ENCODE peak calls at places on chromosomes 3 and 15, in four cellular contexts. Z is aorta, T is endothelial cell of umbilical vein, K is right atrium auricular region. X is an unnamed sample.

GRCh38 chr3:52231502-52232278 is 6.2 kb upstream of the TLR9 start:
- DNase-seq in T (peak; percentile 54), Z (peak; percentile 94), K (no peak), X (peak; percentile 95)

GRCh38 chr3:5754602-5755001 is 567.1 kb downstream of the EDEM1 start:
- DNase-seq in Z (no peak), T (no peak), K (no peak), X (no peak)

GRCh38 chr3:70811880-70812279 is 499.4 kb upstream of the MDFIC2 start:
- DNase-seq in Z (no peak), K (no peak), T (no peak), X (no peak)

GRCh38 chr3:102163039-102163817 is 271.6 kb upstream of the ZPLD1 start:
- DNase-seq in Z (peak; percentile 40), K (peak; percentile 72), T (peak; percentile 98), X (no peak)

GRCh38 chr3:114496021-114496434 is 202.2 kb downstream of the TIGIT start:
- DNase-seq in Z (no peak), T (no peak), K (no peak), X (no peak)

GRCh38 chr3:192821161-192821560 is 93.8 kb upstream of the FGF12 start:
- DNase-seq in K (no peak), Z (no peak), T (no peak), X (no peak)

GRCh38 chr15:43134157-43134637 is 811 bp downstream of the TMEM62 start:
- DNase-seq in T (peak; percentile 7), K (no peak), Z (no peak), X (no peak)

GRCh38 chr15:77550275-77551251 is 82.1 kb downstream of the LINGO1 start:
- DNase-seq in K (no peak), T (no peak), Z (no peak), X (no peak)

GRCh38 chr3:106466881-106467280 is 598.1 kb upstream of the CBLB start:
- DNase-seq in T (no peak), Z (no peak), K (no peak), X (no peak)

GRCh38 chr3:159280792-159281191 is 478.9 kb downstream of the MFSD1 start:
- DNase-seq in T (no peak), K (no peak), Z (no peak), X (no peak)

GRCh38 chr3:185656321-185656840 is 70.3 kb downstream of the SENP2 start:
- DNase-seq in K (peak; percentile 87), Z (peak; percentile 82), T (peak; percentile 95), X (no peak)

GRCh38 chr3:169771651-169772529 is 1.3 kb upstream of the MYNN start:
- DNase-seq in K (no peak), Z (no peak), T (peak; percentile 95), X (peak; percentile 9)

GRCh38 chr3:176562381-176562780 is 634.9 kb downstream of the TBL1XR1 start:
- DNase-seq in K (no peak), T (no peak), Z (no peak), X (no peak)

GRCh38 chr15:52010633-52011595 is 8.1 kb upstream of the MAPK6 start:
- DNase-seq in T (no peak), Z (peak; percentile 49), K (peak; percentile 36), X (no peak)

GRCh38 chr3:132596816-132597433 is at the start of gene ACKR4:
- DNase-seq in T (peak; percentile 78), Z (no peak), K (no peak), X (no peak)

GRCh38 chr15:80777137-80777536 is 2.0 kb upstream of the CEMIP start:
- DNase-seq in K (peak; percentile 77), Z (no peak), T (peak; percentile 42), X (no peak)

GRCh38 chr3:64344721-64345207 is 119.5 kb upstream of the PRICKLE2 start:
- DNase-seq in T (no peak), K (no peak), Z (no peak), X (peak; percentile 7)

GRCh38 chr15:62896969-62897486 is 145.5 kb upstream of the TPM1 start:
- DNase-seq in Z (peak; percentile 96), K (peak; percentile 96), T (peak; percentile 99), X (peak; percentile 51)

GRCh38 chr3:136512391-136512790 is 239.8 kb downstream of the STAG1 start:
- DNase-seq in T (no peak), K (no peak), Z (no peak), X (no peak)

GRCh38 chr3:50486219-50486888 is 17.1 kb downstream of the CACNA2D2 start:
- DNase-seq in K (no peak), Z (no peak), T (no peak), X (no peak)

GRCh38 chr3:187742351-187743171 is 2.7 kb downstream of the BCL6 start:
- DNase-seq in K (no peak), Z (no peak), T (no peak), X (peak; percentile 45)

GRCh38 chr3:59885907-59886400 is 836.1 kb upstream of the CFAP20DC start:
- DNase-seq in K (no peak), T (no peak), Z (no peak), X (no peak)

GRCh38 chr3:11847607-11848006 is 922 bp upstream of the TAMM41 start:
- DNase-seq in T (no peak), Z (no peak), K (no peak), X (peak; percentile 26)

GRCh38 chr15:88234711-88235110 is 21.8 kb downstream of the NTRK3 start:
- DNase-seq in Z (no peak), K (no peak), T (no peak), X (no peak)

GRCh38 chr3:143207338-143207961 is 87.9 kb downstream of the CHST2 start:
- DNase-seq in K (no peak), Z (no peak), T (no peak), X (no peak)

GRCh38 chr3:54366839-54367238 is 244.5 kb downstream of the CACNA2D3 start:
- DNase-seq in K (no peak), T (no peak), Z (no peak), X (no peak)

GRCh38 chr15:32651229-32651837 is 9.8 kb downstream of the SCG5 start:
- DNase-seq in K (no peak), Z (no peak), T (peak; percentile 54), X (peak; percentile 81)

GRCh38 chr15:91547356-91547755 is 306.2 kb upstream of the SLCO3A1 start:
- DNase-seq in T (no peak), Z (no peak), K (no peak), X (no peak)

GRCh38 chr15:62346168-62346567 is 181.1 kb upstream of the C2CD4B start:
- DNase-seq in K (no peak), T (no peak), Z (no peak), X (no peak)

GRCh38 chr3:120689395-120689794 is 7.4 kb upstream of the HGD start:
- DNase-seq in T (no peak), Z (no peak), K (no peak), X (no peak)

GRCh38 chr3:182921665-182922355 is 58.5 kb downstream of the DCUN1D1 start:
- DNase-seq in T (no peak), Z (no peak), K (no peak), X (no peak)

GRCh38 chr3:99666201-99666600 is 27.8 kb downstream of the COL8A1 start:
- DNase-seq in Z (no peak), T (no peak), K (no peak), X (no peak)

DNA sequence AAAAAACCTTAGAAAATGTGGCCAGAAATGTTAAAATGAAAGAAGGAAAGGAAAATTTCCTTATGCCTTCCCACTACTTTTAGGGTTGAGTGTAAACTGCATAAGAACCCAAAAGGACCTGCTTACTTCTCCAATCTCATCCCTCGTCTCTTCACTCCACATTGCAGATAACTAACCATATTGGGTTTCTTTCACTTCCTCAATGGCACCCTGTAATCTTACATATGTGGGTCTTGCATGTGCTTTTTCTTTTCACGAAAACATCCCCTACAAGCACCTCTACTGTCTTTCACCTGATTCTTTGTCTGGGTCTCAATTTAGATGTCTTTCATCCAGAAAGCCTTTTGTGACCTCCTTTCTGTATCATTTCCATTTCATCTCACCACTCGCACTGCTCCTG is 23.1 kb downstream of the EOMES start:
- DNase-seq in Z (no peak), K (no peak), T (no peak), X (no peak)
- H3K4me3 ChIP-seq in Z (no peak overlapping the region), K (no peak overlapping the region), T (no peak overlapping the region), X (no peak overlapping the region)

GRCh38 chr15:40038267-40038653 is 721 bp downstream of the SRP14 start:
- DNase-seq in T (peak; percentile 58), K (no peak), Z (no peak), X (no peak)

GRCh38 chr15:40032125-40032839 is 6.7 kb downstream of the SRP14 start:
- DNase-seq in K (no peak), T (no peak), Z (no peak), X (no peak)

GRCh38 chr15:40031300-40031699 is 7.7 kb downstream of the SRP14 start:
- DNase-seq in Z (no peak), T (no peak), K (no peak), X (no peak)

GRCh38 chr15:40029979-40030893 is 8.7 kb downstream of the SRP14 start:
- DNase-seq in Z (no peak), K (no peak), T (peak; percentile 25), X (peak; percentile 61)

GRCh38 chr15:40034186-40034946 is 4.6 kb downstream of the SRP14 start:
- DNase-seq in Z (no peak), K (no peak), T (no peak), X (no peak)
- H3K36me3 ChIP-seq in Z (peaks cover 3% of the 10 kb centered on the region), K (peaks cover 82% of the 10 kb centered on the region), T (peaks cover 36% of the 10 kb centered on the region), X (peaks cover 33% of the 10 kb centered on the region)

GRCh38 chr3:129432036-129432435 is 3.6 kb upstream of the EFCAB12 start:
- DNase-seq in K (no peak), T (no peak), Z (no peak), X (no peak)

GRCh38 chr3:129428020-129428381 is 435 bp downstream of the EFCAB12 start:
- DNase-seq in K (no peak), Z (no peak), T (no peak), X (peak; percentile 46)

GRCh38 chr3:129429597-129429996 is 1.2 kb upstream of the EFCAB12 start:
- DNase-seq in Z (no peak), T (no peak), K (no peak), X (peak; percentile 57)

GRCh38 chr3:129428382-129429079 is at the start of gene EFCAB12:
- DNase-seq in T (peak; percentile 97), K (peak; percentile 98), Z (peak; percentile 99), X (peak; percentile 92)

DNA sequence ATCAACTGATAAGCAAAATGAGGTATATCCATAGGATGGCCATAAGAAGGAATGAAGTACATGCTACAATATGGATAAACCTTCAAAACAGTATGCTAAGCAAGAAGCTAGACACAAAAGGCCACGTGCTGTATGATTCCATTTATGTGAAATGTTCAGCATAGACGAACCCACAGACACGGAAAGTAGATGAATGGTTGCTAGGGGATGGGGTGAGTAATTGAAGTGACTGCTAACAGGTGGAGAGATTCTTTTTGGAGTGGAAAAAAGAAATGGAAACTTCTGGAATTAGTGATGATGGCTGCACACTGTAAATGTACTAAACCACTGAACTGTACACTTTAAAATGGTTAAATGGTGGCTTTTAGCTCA is 630 bp upstream of the EFCAB12 start:
- DNase-seq in Z (no peak), K (no peak), T (no peak), X (no peak)
- H3K4me3 ChIP-seq in Z (no peak overlapping the region), K (no peak overlapping the region), T (no peak overlapping the region), X (no peak overlapping the region)

GRCh38 chr3:197611255-197611654 is 55.5 kb upstream of the BDH1 start:
- DNase-seq in K (no peak), Z (no peak), T (no peak), X (no peak)

GRCh38 chr3:197615430-197615829 is 59.7 kb upstream of the BDH1 start:
- DNase-seq in Z (no peak), T (no peak), K (no peak), X (no peak)

DNA sequence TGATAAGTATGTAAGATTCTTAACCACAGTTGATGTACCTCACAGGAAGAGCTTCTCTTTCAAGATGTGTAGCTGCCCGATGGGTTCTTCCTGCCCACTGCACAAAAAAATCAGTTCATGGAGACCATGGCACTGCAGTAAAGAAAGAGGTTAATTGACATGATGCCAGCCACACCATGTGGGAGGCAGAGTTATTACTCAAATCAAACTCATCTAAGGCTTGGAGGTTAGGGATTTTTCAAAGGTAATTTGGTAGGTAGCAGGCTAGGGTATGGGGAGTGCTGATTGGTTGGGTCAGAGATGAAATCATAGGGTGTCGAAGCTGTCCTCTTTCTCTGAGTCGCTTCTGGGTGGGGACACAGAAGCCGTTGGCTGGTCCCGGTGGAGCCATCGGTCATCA is 57.4 kb upstream of the BDH1 start:
- DNase-seq in K (no peak), T (no peak), Z (no peak), X (no peak)
- H3K36me3 ChIP-seq in K (peaks cover 92% of the 10 kb centered on the region), T (peaks cover 10% of the 10 kb centered on the region), Z (peaks cover 2% of the 10 kb centered on the region), X (peaks cover 24% of the 10 kb centered on the region)